ENCODE peak calls at places on chromosome 9, in five cellular contexts. R is activated CD8-positive, alpha-beta T cell treated with anti-CD3 and anti-CD28 coated beads, Interleukin-2, amount 10 ng/mL, durations not matched to agents 7 days and 5 days; V is pancreas; N is left ventricle myocardium superior; Q is upper lobe of right lung. U is an unnamed sample.

GRCh38 chr9:110443146-110443877 is 105.6 kb upstream of the TXNDC8 start:
- ATAC-seq in Q (no peak), R (no peak), V (no peak), N (no peak), U (no peak)

GRCh38 chr9:33380390-33381094 is 21.8 kb downstream of the AQP7 start:
- ATAC-seq in N (peak; percentile 36), R (no peak), V (no peak), Q (no peak), U (peak; percentile 19)

GRCh38 chr9:69411931-69412740 is 87.1 kb downstream of the ENTREP1 start:
- ATAC-seq in N (no peak), R (no peak), Q (peak; percentile 17), V (no peak), U (no peak)

GRCh38 chr9:32554107-32554506 is 1.7 kb upstream of the TOPORS start:
- ATAC-seq in Q (no peak), V (no peak), N (no peak), R (no peak), U (no peak)

GRCh38 chr9:116589392-116590354 is 97.4 kb upstream of the TRIM32 start:
- ATAC-seq in R (peak; percentile 72), N (no peak), Q (peak; percentile 62), V (peak; percentile 66), U (peak; percentile 95)

GRCh38 chr9:36315283-36315682 is 57.0 kb upstream of the GNE start:
- ATAC-seq in Q (no peak), V (no peak), N (no peak), R (no peak), U (no peak)

GRCh38 chr9:16612627-16613026 is 257.8 kb downstream of the BNC2 start:
- ATAC-seq in N (no peak), Q (no peak), R (no peak), V (no peak), U (no peak)

GRCh38 chr9:119963258-119963797 is 594.1 kb upstream of the BRINP1 start:
- ATAC-seq in N (peak; percentile 38), R (no peak), V (peak; percentile 51), Q (peak; percentile 71), U (no peak)

GRCh38 chr9:131603199-131603598 is 57.9 kb downstream of the PRRT1B start:
- ATAC-seq in R (no peak), Q (peak; percentile 31), N (no peak), V (no peak), U (no peak)

GRCh38 chr9:78280982-78281668 is 15.8 kb upstream of the PSAT1 start:
- ATAC-seq in N (peak; percentile 97), Q (peak; percentile 79), V (peak; percentile 91), R (no peak), U (no peak)

GRCh38 chr9:74293479-74293878 is 203.7 kb upstream of the RORB start:
- ATAC-seq in V (no peak), R (no peak), N (no peak), Q (no peak), U (no peak)

GRCh38 chr9:79630521-79631403 is 59.0 kb downstream of the TLE4 start:
- ATAC-seq in R (no peak), Q (no peak), N (no peak), V (no peak), U (no peak)

GRCh38 chr9:70049236-70049635 is 5.6 kb downstream of the MAMDC2 start:
- ATAC-seq in Q (no peak), N (peak; percentile 69), V (no peak), R (no peak), U (no peak)

GRCh38 chr9:6895754-6896153 is 138.0 kb downstream of the KDM4C start:
- ATAC-seq in V (no peak), N (no peak), Q (no peak), R (no peak), U (no peak)

GRCh38 chr9:118222375-118222774 is 518.2 kb downstream of the TLR4 start:
- ATAC-seq in R (no peak), V (no peak), N (no peak), Q (no peak), U (no peak)

GRCh38 chr9:100088202-100088601 is 10.6 kb downstream of the ERP44 start:
- ATAC-seq in R (no peak), N (no peak), V (no peak), Q (no peak), U (peak; percentile 86)

GRCh38 chr9:12719431-12719830 is 26.2 kb downstream of the TYRP1 start:
- ATAC-seq in V (peak; percentile 72), N (peak; percentile 58), Q (peak; percentile 51), R (no peak), U (no peak)

GRCh38 chr9:122033775-122034373 is 59.2 kb downstream of the TTLL11 start:
- ATAC-seq in V (no peak), R (no peak), Q (peak; percentile 61), N (no peak), U (no peak)

GRCh38 chr9:71795097-71795807 is 26.9 kb upstream of the CEMIP2 start:
- ATAC-seq in V (no peak), R (peak; percentile 71), N (no peak), Q (peak; percentile 13), U (peak; percentile 74)

GRCh38 chr9:4490705-4491620 is 695 bp downstream of the SLC1A1 start:
- ATAC-seq in Q (no peak), V (peak; percentile 9), R (peak; percentile 21), N (no peak), U (no peak)

GRCh38 chr9:26026423-26027100 is 348.3 kb upstream of the TUSC1 start:
- ATAC-seq in R (no peak), Q (no peak), N (no peak), V (no peak), U (no peak)

GRCh38 chr9:106421772-106422171 is 441.2 kb upstream of the ZNF462 start:
- ATAC-seq in Q (no peak), N (no peak), R (no peak), V (no peak), U (no peak)

GRCh38 chr9:100074093-100074492 is 24.7 kb downstream of the ERP44 start:
- ATAC-seq in N (peak; percentile 54), R (no peak), Q (no peak), V (peak; percentile 37), U (no peak)

GRCh38 chr9:27535701-27536118 is 6.1 kb upstream of the MOB3B start:
- ATAC-seq in N (no peak), Q (peak; percentile 54), V (no peak), R (no peak), U (peak; percentile 48)

GRCh38 chr9:114157516-114158176 is 2.3 kb downstream of the COL27A1 start:
- ATAC-seq in R (no peak), V (no peak), Q (no peak), N (no peak), U (peak; percentile 49)

GRCh38 chr9:130010151-130010988 is 32.6 kb downstream of the FNBP1 start:
- ATAC-seq in R (peak; percentile 23), Q (no peak), N (no peak), V (no peak), U (no peak)

GRCh38 chr9:14180077-14180941 is 133.6 kb downstream of the NFIB start:
- ATAC-seq in R (no peak), N (peak; percentile 74), V (peak; percentile 71), Q (no peak), U (peak; percentile 17)

GRCh38 chr9:121541945-121542344 is 42.3 kb upstream of the GGTA1 start:
- ATAC-seq in R (no peak), N (peak; percentile 71), V (no peak), Q (no peak), U (no peak)

GRCh38 chr9:16705121-16705604 is 165.3 kb downstream of the BNC2 start:
- ATAC-seq in V (peak; percentile 89), R (no peak), N (peak; percentile 94), Q (peak; percentile 93), U (peak; percentile 80)

GRCh38 chr9:122263699-122264349 is 816 bp downstream of the RBM18 start:
- ATAC-seq in V (peak; percentile 30), R (peak; percentile 8), N (peak; percentile 32), Q (no peak), U (no peak)

GRCh38 chr9:129197978-129198736 is 20.1 kb upstream of the IER5L start:
- ATAC-seq in Q (no peak), R (no peak), N (peak; percentile 60), V (no peak), U (no peak)

GRCh38 chr9:19517202-19517942 is 108.6 kb downstream of the ACER2 start:
- ATAC-seq in N (no peak), R (no peak), Q (no peak), V (peak; percentile 57), U (no peak)

GRCh38 chr9:103804077-103804735 is 289.9 kb upstream of the SMC2 start:
- ATAC-seq in N (no peak), Q (no peak), V (no peak), R (no peak), U (no peak)

GRCh38 chr9:91119679-91120078 is 242.0 kb downstream of the AUH start:
- ATAC-seq in V (no peak), Q (no peak), R (no peak), N (no peak), U (no peak)

GRCh38 chr9:114588150-114588663 is 638 bp downstream of the ATP6V1G1 start:
- ATAC-seq in R (no peak), N (no peak), V (peak; percentile 11), Q (peak; percentile 2), U (peak; percentile 12)

GRCh38 chr9:89467278-89467625 is 30.7 kb downstream of the SEMA4D start:
- ATAC-seq in R (peak; percentile 8), N (no peak), Q (no peak), V (no peak), U (no peak)

GRCh38 chr9:76704601-76705204 is 59.5 kb upstream of the PCA3 start:
- ATAC-seq in R (peak; percentile 39), N (peak; percentile 43), Q (peak; percentile 79), V (peak; percentile 86), U (peak; percentile 43)

GRCh38 chr9:102456562-102456961 is 538.6 kb upstream of the CYLC2 start:
- ATAC-seq in V (no peak), R (no peak), Q (no peak), N (no peak), U (no peak)

GRCh38 chr9:92165472-92165871 is 50.3 kb upstream of the SPTLC1 start:
- ATAC-seq in Q (peak; percentile 67), R (no peak), V (no peak), N (no peak), U (no peak)

U was measured in esophagus mucosa.